ENCODE peak calls at places on chromosomes 11 and 22, in six cellular contexts. J is anterior cingulate cortex, B is NCI-H460, P is NCI-H1436, C is AG10803, L is NCI-H510A treated with DMSO at 0.1 percent for 48 hours. M is an unnamed sample.

GRCh38 chr22:21080435-21081137 is 34.8 kb downstream of the LRRC74B start:
- DNase-seq in J (no peak), L (no peak), C (no peak), B (no peak), P (no peak), M (no peak)

GRCh38 chr22:45335021-45335818 is 25.5 kb downstream of the FAM118A start:
- DNase-seq in L (no peak), J (no peak), C (peak; percentile 54), P (no peak), B (no peak), M (peak; percentile 38)

GRCh38 chr11:94322501-94322900 is 18.1 kb downstream of the IZUMO1R start:
- DNase-seq in C (no peak), P (no peak), L (no peak), B (no peak), J (no peak), M (no peak)

GRCh38 chr11:2774173-2775082 is 74.6 kb upstream of the KCNQ1OT1 start:
- DNase-seq in L (no peak), B (no peak), P (no peak), J (no peak), C (no peak), M (peak; percentile 70)

GRCh38 chr22:45131749-45132148 is 32.0 kb upstream of the NUP50 start:
- DNase-seq in C (no peak), P (no peak), B (no peak), J (no peak), L (no peak), M (no peak)

GRCh38 chr11:113553235-113553634 is 78.0 kb upstream of the DRD2 start:
- DNase-seq in P (no peak), C (peak; percentile 99), J (no peak), L (no peak), B (no peak), M (no peak)

GRCh38 chr22:44622147-44622427 is 79.9 kb upstream of the PRR5 start:
- DNase-seq in C (no peak), B (no peak), P (peak; percentile 53), L (peak; percentile 30), J (no peak), M (peak; percentile 34)

GRCh38 chr11:80293293-80293692 is 852.5 kb upstream of the TENM4 start:
- DNase-seq in B (no peak), C (no peak), P (no peak), J (no peak), L (no peak), M (no peak)

GRCh38 chr22:39237276-39238123 is 7.3 kb downstream of the PDGFB start:
- DNase-seq in J (no peak), L (peak; percentile 21), P (peak; percentile 45), B (no peak), C (no peak), M (peak; percentile 74)

GRCh38 chr11:26028294-26028954 is 303.5 kb upstream of the ANO3 start:
- DNase-seq in C (peak; percentile 54), J (no peak), B (no peak), P (no peak), L (no peak), M (no peak)

GRCh38 chr22:44723801-44724200 is 21.8 kb downstream of the PRR5 start:
- DNase-seq in C (no peak), B (peak; percentile 28), L (peak; percentile 30), J (no peak), P (no peak), M (no peak)

M was measured in posterior cingulate gyrus.